ENCODE peak calls at places on chromosomes 7 and 10, in ten cellular contexts. T, Z, U, Y, W, O, H, A, F and R are unnamed samples.

GRCh38 chr10:69835875-69836727 is 34.4 kb downstream of the COL13A1 start:
- DNase-seq in U (no peak), W (no peak), Y (no peak), H (no peak), A (no peak), T (peak), F (no peak), Z (no peak), O (no peak), R (no peak)

GRCh38 chr10:74900297-74900696 is 73.9 kb downstream of the KAT6B start:
- DNase-seq in O (no peak), Y (no peak), T (no peak), W (no peak), A (no peak), H (no peak), F (no peak), Z (no peak), U (peak), R (no peak)

GRCh38 chr7:73701357-73701995 is 18.0 kb downstream of the STX1A start:
- DNase-seq in F (peak), O (peak), U (no peak), Y (no peak), A (peak), W (no peak), T (peak), Z (peak), H (peak), R (peak)

GRCh38 chr10:48932831-48933670 is 6.6 kb downstream of the LRRC18 start:
- DNase-seq in Z (no peak), U (no peak), H (no peak), O (no peak), A (no peak), F (no peak), W (peak), T (no peak), Y (no peak), R (no peak)

GRCh38 chr7:80361948-80362347 is 149.9 kb downstream of the GNAT3 start:
- DNase-seq in Z (no peak), U (no peak), H (no peak), F (peak), T (no peak), O (no peak), A (no peak), Y (no peak), W (no peak), R (no peak)

GRCh38 chr7:70614237-70614984 is 517.5 kb upstream of the GALNT17 start:
- DNase-seq in T (peak), Z (peak), W (no peak), F (peak), A (no peak), O (no peak), U (no peak), H (peak), Y (no peak), R (no peak)

GRCh38 chr7:98464558-98464940 is 63.7 kb upstream of the BAIAP2L1 start:
- DNase-seq in U (no peak), Z (no peak), Y (no peak), A (no peak), H (no peak), F (no peak), W (no peak), T (no peak), O (no peak), R (no peak)

GRCh38 chr7:29113384-29114102 is 32.8 kb downstream of the CPVL start:
- DNase-seq in H (peak), O (peak), F (peak), Z (peak), Y (peak), W (no peak), U (no peak), T (peak), A (peak), R (peak)

GRCh38 chr7:121960678-121961461 is 87.9 kb downstream of the PTPRZ1 start:
- DNase-seq in A (no peak), O (no peak), H (no peak), Y (no peak), U (no peak), T (peak), F (peak), W (no peak), Z (peak), R (peak)

GRCh38 chr7:52917982-52918578 is 117.4 kb upstream of the POM121L12 start:
- DNase-seq in A (no peak), O (no peak), F (no peak), H (peak), Y (no peak), Z (no peak), W (no peak), U (no peak), T (peak), R (peak)

GRCh38 chr10:12042409-12042796 is 206 bp downstream of the UPF2 start:
- DNase-seq in O (peak), A (peak), H (no peak), F (peak), W (no peak), Y (no peak), U (peak), Z (peak), T (peak), R (no peak)

GRCh38 chr10:122485670-122486069 is 24.3 kb downstream of the HTRA1 start:
- DNase-seq in H (no peak), Y (no peak), O (no peak), T (no peak), A (no peak), F (no peak), Z (no peak), W (no peak), U (no peak), R (no peak)

GRCh38 chr10:112738586-112739218 is 211.3 kb upstream of the TCF7L2 start:
- DNase-seq in F (peak), H (no peak), U (no peak), A (no peak), W (no peak), O (no peak), Z (no peak), T (no peak), Y (no peak), R (no peak)

GRCh38 chr10:132808568-132809236 is 22.8 kb upstream of the NKX6-2 start:
- DNase-seq in A (no peak), Y (no peak), Z (no peak), H (no peak), F (no peak), O (no peak), U (no peak), T (no peak), W (no peak), R (no peak)

GRCh38 chr10:51683031-51683830 is 16.2 kb downstream of the CSTF2T start:
- DNase-seq in H (no peak), W (no peak), O (no peak), T (no peak), Z (no peak), Y (no peak), A (no peak), F (peak), U (no peak), R (no peak)

GRCh38 chr7:137007001-137007725 is 138.7 kb downstream of the CHRM2 start:
- DNase-seq in W (no peak), A (no peak), U (no peak), O (no peak), Y (no peak), Z (no peak), H (no peak), F (peak), T (no peak), R (no peak)